ENCODE peak calls at places on chromosomes 16 and 17, in five cellular contexts. W is H1, Z is IMR-90, H is mesenchymal stem cell, T is mesendoderm. S is an unnamed sample. For H3K36me3, the result is how much of the 10 kb centered on the place peaks cover.

GRCh38 chr17:3335876-3336275 is 37.7 kb upstream of the OR3A1 start:
- DNase-seq in W (no peak), Z (no peak), H (no peak), T (peak), S (no peak)

GRCh38 chr16:270381-271255 is 5.1 kb downstream of the RGS11 start:
- DNase-seq in W (no peak), Z (no peak), H (no peak), T (no peak), S (no peak)

GRCh38 chr17:81097134-81097942 is 62.4 kb downstream of the BAIAP2 start:
- DNase-seq in W (peak), Z (peak), H (peak), T (peak), S (peak)

GRCh38 chr16:51184702-51185433 is 33.8 kb upstream of the SALL1 start:
- DNase-seq in W (no peak), Z (no peak), H (peak), T (no peak), S (no peak)

GRCh38 chr16:1159325-1159972 is 6.5 kb downstream of the CACNA1H start:
- DNase-seq in W (no peak), Z (no peak), H (no peak), T (no peak), S (no peak)

GRCh38 chr17:21379080-21379711 is 3.0 kb downstream of the KCNJ12 start:
- DNase-seq in W (no peak), Z (no peak), H (no peak), T (no peak), S (no peak)

GRCh38 chr16:53123753-53124152 is 69.0 kb downstream of the CHD9 start:
- DNase-seq in W (no peak), Z (peak), H (peak), T (no peak), S (no peak)

GRCh38 chr16:79740153-79740720 is 139.7 kb upstream of the MAF start:
- DNase-seq in W (no peak), Z (no peak), H (no peak), T (no peak), S (no peak)

GRCh38 chr16:28172331-28172730 is 39.4 kb downstream of the XPO6 start:
- DNase-seq in W (no peak), Z (no peak), H (no peak), T (no peak), S (no peak)

GRCh38 chr17:8476741-8477140 is 41.1 kb downstream of the NDEL1 start:
- DNase-seq in W (no peak), Z (no peak), H (no peak), T (no peak), S (no peak)

GRCh38 chr16:78311831-78312230 is 212.4 kb downstream of the WWOX start:
- DNase-seq in W (no peak), Z (no peak), H (no peak), T (no peak), S (no peak)

GRCh38 chr17:70871180-70871818 is 702.0 kb downstream of the KCNJ2 start:
- DNase-seq in W (no peak), Z (no peak), H (no peak), T (peak), S (no peak)

GRCh38 chr16:75491876-75492275 is 3.4 kb downstream of the CHST6 start:
- DNase-seq in W (no peak), Z (no peak), H (no peak), T (peak), S (no peak)

GRCh38 chr16:72568502-72568901 is 396.5 kb upstream of the PMFBP1 start:
- DNase-seq in W (no peak), Z (no peak), H (no peak), T (peak), S (no peak)

GRCh38 chr16:23288726-23289512 is 13.2 kb upstream of the SCNN1B start:
- DNase-seq in W (no peak), Z (no peak), H (no peak), T (no peak), S (no peak)

GRCh38 chr17:53466733-53467132 is 356.0 kb upstream of the KIF2B start:
- DNase-seq in W (no peak), Z (no peak), H (no peak), T (no peak), S (no peak)

GRCh38 chr17:82639628-82640027 is 8.6 kb downstream of the WDR45B start:
- DNase-seq in W (no peak), Z (no peak), H (no peak), T (no peak), S (no peak)

GRCh38 chr16:51167170-51167710 is 16.2 kb upstream of the SALL1 start:
- DNase-seq in W (no peak), Z (no peak), H (no peak), T (no peak), S (no peak)

GRCh38 chr16:89697161-89697615 is 4.3 kb downstream of the SPATA2L start:
- DNase-seq in W (no peak), Z (no peak), H (no peak), T (no peak), S (no peak)

GRCh38 chr17:45672301-45672700 is 111.8 kb upstream of the CRHR1 start:
- DNase-seq in W (no peak), Z (no peak), H (no peak), T (no peak), S (no peak)

GRCh38 chr16:21156767-21157467 is 1.6 kb upstream of the LDAF1 start:
- DNase-seq in W (no peak), Z (peak), H (peak), T (peak), S (peak)

GRCh38 chr16:8864480-8864879 is 4.3 kb downstream of the CARHSP1 start:
- DNase-seq in W (no peak), Z (no peak), H (peak), T (peak), S (no peak)

GRCh38 chr16:2816751-2817495 is at the start of gene PRSS21:
- DNase-seq in W (no peak), Z (no peak), H (no peak), T (no peak), S (no peak)

DNA sequence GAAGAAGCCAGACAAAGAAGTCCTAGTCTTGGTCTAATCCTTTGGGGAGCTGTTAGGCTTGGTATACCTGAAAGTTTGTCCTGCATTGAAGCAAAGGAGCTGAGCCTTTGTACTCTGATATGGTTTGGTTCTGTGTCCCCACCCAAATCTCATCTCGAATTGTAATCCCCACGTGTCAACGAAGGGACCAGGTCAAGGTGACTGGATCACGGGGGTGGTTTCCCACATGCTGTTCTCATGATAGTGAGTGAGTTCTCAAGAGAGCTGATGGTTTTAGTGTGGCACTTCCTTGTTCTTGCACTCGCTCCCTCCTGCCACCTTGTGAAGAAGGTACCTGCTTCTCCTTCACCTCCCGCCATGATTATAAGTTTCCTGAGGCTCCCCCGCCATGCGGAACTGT is 33.6 kb downstream of the FAM20A start:
- DNase-seq in W (no peak), Z (no peak), H (no peak), T (no peak), S (no peak)
- H2BK5ac ChIP-seq in W (no peak), Z (no peak), H (no peak), T (no peak), S (no peak)

GRCh38 chr16:31143889-31144148 is 6.0 kb downstream of the PRSS36 start:
- DNase-seq in W (no peak), Z (no peak), H (no peak), T (no peak), S (no peak)

GRCh38 chr16:31141489-31142108 is 6.1 kb upstream of the PRSS8 start:
- DNase-seq in W (no peak), Z (peak), H (peak), T (no peak), S (no peak)

GRCh38 chr16:31142109-31143035 is 6.8 kb upstream of the PRSS8 start:
- DNase-seq in W (peak), Z (peak), H (peak), T (peak), S (peak)

GRCh38 chr16:31145398-31145990 is 4.4 kb downstream of the PRSS36 start:
- DNase-seq in W (no peak), Z (no peak), H (no peak), T (no peak), S (no peak)

GRCh38 chr16:31143036-31143888 is 6.6 kb downstream of the PRSS36 start:
- DNase-seq in W (no peak), Z (no peak), H (no peak), T (no peak), S (no peak)
- H3K9ac ChIP-seq in W (no peak), Z (no peak), H (peak), T (peak), S (peak)

GRCh38 chr17:37246085-37246484 is 129.7 kb upstream of the C17orf78 start:
- DNase-seq in W (no peak), Z (no peak), H (no peak), T (no peak), S (no peak)

GRCh38 chr17:37239690-37240344 is 136.0 kb upstream of the C17orf78 start:
- DNase-seq in W (no peak), Z (peak), H (peak), T (peak), S (peak)

DNA sequence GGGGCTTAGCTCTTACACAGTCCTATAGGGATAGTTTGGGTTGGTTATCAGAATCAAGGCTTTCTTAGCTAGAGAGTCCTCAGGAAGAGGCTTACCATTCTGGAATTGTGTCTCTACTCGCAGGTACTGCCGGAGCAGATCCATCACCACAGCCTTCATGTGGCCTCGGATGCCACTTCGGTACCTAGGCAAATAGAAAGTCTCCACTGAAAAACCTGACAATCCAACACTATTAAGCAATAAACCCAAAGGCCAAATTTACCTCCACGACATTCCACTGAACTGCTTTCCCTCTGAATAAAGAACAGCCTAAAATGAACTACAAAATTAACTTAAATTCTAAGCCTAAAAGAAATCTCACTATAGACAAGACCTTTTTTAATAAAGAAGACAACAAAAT is 135.4 kb upstream of the C17orf78 start:
- DNase-seq in W (no peak), Z (no peak), H (no peak), T (no peak), S (no peak)
- H3K36me3 ChIP-seq in W (under half), Z (under half), H (half or more), T (under half), S (under half)

GRCh38 chr17:15263206-15263579 is 1.9 kb downstream of the PMP22 start:
- DNase-seq in W (no peak), Z (peak), H (peak), T (peak), S (peak)

GRCh38 chr17:15260376-15261062 is 4.6 kb downstream of the PMP22 start:
- DNase-seq in W (peak), Z (peak), H (peak), T (peak), S (peak)

GRCh38 chr17:15262291-15263205 is 2.6 kb downstream of the PMP22 start:
- DNase-seq in W (no peak), Z (peak), H (peak), T (peak), S (peak)

GRCh38 chr17:15261818-15262290 is 3.3 kb downstream of the PMP22 start:
- DNase-seq in W (no peak), Z (no peak), H (peak), T (peak), S (no peak)

GRCh38 chr17:15261063-15261817 is 3.9 kb downstream of the PMP22 start:
- DNase-seq in W (no peak), Z (peak), H (peak), T (peak), S (peak)
- H2BK5ac ChIP-seq in W (no peak), Z (peak), H (peak), T (no peak), S (no peak)

DNA sequence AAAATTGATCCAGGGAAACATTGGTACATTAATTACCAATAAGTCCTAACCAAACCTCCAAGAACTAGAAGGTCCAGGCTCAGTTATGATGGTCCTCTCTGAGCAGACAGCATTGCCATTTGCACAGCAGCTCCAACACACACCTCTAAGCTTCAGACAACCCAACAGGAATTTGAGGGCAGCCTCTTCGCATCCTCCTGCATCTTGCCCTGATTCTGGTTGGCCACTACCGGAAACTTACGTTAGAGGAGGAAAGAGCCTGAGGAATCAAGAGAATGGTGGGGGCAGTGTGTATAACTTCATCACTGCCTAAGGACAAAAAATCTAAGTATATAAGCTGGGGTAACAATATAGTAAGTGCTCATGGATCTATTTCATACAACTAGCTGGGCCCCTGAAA is 15.7 kb downstream of the FAM117A start:
- DNase-seq in W (no peak), Z (no peak), H (no peak), T (no peak), S (no peak)
- H3K9ac ChIP-seq in W (no peak), Z (no peak), H (no peak), T (no peak), S (no peak)

GRCh38 chr17:16135461-16135860 is 79.9 kb downstream of the NCOR1 start:
- DNase-seq in W (no peak), Z (peak), H (peak), T (no peak), S (no peak)
- H3K36me3 ChIP-seq in W (under half), Z (under half), H (half or more), T (under half), S (half or more)

GRCh38 chr17:41538565-41538991 is 10.5 kb upstream of the KRT19 start:
- DNase-seq in W (no peak), Z (peak), H (peak), T (peak), S (no peak)
- H2BK5ac ChIP-seq in W (peak), Z (peak), H (no peak), T (no peak), S (peak)

GRCh38 chr17:18122991-18123753 is 14.6 kb downstream of the MYO15A start:
- DNase-seq in W (no peak), Z (no peak), H (no peak), T (no peak), S (no peak)
- H3K9ac ChIP-seq in W (no peak), Z (no peak), H (no peak), T (no peak), S (peak)